ENCODE peak calls at places on chromosome 22, in six cellular contexts. A is endodermal cell, I is foreskin fibroblast, B is IMR-90, W is choroid plexus epithelial cell, C is H9. N is an unnamed sample.

GRCh38 chr22:47145883-47146282 is 383.4 kb downstream of the TBC1D22A start:
- DNase-seq in A (no peak), I (no peak), B (no peak), W (no peak), C (no peak), N (no peak)

GRCh38 chr22:23500508-23501208 is 79.4 kb downstream of the IGLL1 start:
- DNase-seq in A (no peak), I (no peak), B (no peak), W (no peak), C (no peak), N (peak)

GRCh38 chr22:19825904-19826618 is 28.6 kb downstream of the GNB1L start:
- DNase-seq in A (peak), I (no peak), B (no peak), W (no peak), C (no peak), N (no peak)

GRCh38 chr22:33971561-33971961 is 51.3 kb upstream of the LARGE1 start:
- DNase-seq in A (no peak), I (no peak), B (no peak), W (no peak), C (no peak), N (no peak)

GRCh38 chr22:10741210-10741609 is 4786.8 kb upstream of the OR11H1 start:
- DNase-seq in A (no peak), I (no peak), B (no peak), W (no peak), C (no peak), N (peak)

GRCh38 chr22:50599816-50600454 is 658 bp upstream of the MAPK8IP2 start:
- DNase-seq in A (peak), I (no peak), B (no peak), W (peak), C (peak), N (peak)

GRCh38 chr22:47019012-47019790 is 256.8 kb downstream of the TBC1D22A start:
- DNase-seq in A (no peak), I (no peak), B (no peak), W (no peak), C (no peak), N (no peak)

GRCh38 chr22:33126881-33127280 is 68.7 kb upstream of the SYN3 start:
- DNase-seq in A (peak), I (no peak), B (no peak), W (peak), C (peak), N (no peak)

GRCh38 chr22:48212727-48213126 is 1450.3 kb downstream of the TBC1D22A start:
- DNase-seq in A (no peak), I (no peak), B (no peak), W (no peak), C (no peak), N (no peak)

GRCh38 chr22:50526849-50527801 is 1.7 kb upstream of the SCO2 start:
- DNase-seq in A (peak), I (no peak), B (no peak), W (no peak), C (peak), N (peak)

GRCh38 chr22:30751529-30751928 is 56.9 kb downstream of the OSBP2 start:
- DNase-seq in A (no peak), I (no peak), B (no peak), W (no peak), C (no peak), N (no peak)

GRCh38 chr22:19571995-19572394 is 47.8 kb upstream of the CLDN5 start:
- DNase-seq in A (no peak), I (no peak), B (no peak), W (no peak), C (no peak), N (no peak)

GRCh38 chr22:38570841-38571364 is 920 bp upstream of the DMC1 start:
- DNase-seq in A (peak), I (peak), B (peak), W (peak), C (peak), N (peak)

GRCh38 chr22:44455151-44455962 is 42.7 kb downstream of the RTL6 start:
- DNase-seq in A (peak), I (no peak), B (no peak), W (no peak), C (no peak), N (peak)

GRCh38 chr22:49567894-49568750 is 259.6 kb downstream of the BRD1 start:
- DNase-seq in A (peak), I (no peak), B (no peak), W (no peak), C (peak), N (no peak)

GRCh38 chr22:45441158-45441557 is 27.7 kb downstream of the RIBC2 start:
- DNase-seq in A (peak), I (peak), B (peak), W (peak), C (peak), N (peak)

GRCh38 chr22:33476716-33477115 is 418.5 kb upstream of the SYN3 start:
- DNase-seq in A (peak), I (no peak), B (peak), W (peak), C (no peak), N (no peak)

GRCh38 chr22:45007946-45008852 is 1.6 kb downstream of the PHF21B start:
- DNase-seq in A (peak), I (peak), B (no peak), W (no peak), C (peak), N (peak)

GRCh38 chr22:37036655-37037377 is 14.7 kb upstream of the KCTD17 start:
- DNase-seq in A (no peak), I (no peak), B (no peak), W (no peak), C (no peak), N (no peak)

GRCh38 chr22:22960307-22960706 is 72.7 kb downstream of the IGLL5 start:
- DNase-seq in A (no peak), I (no peak), B (no peak), W (no peak), C (no peak), N (no peak)

GRCh38 chr22:47292546-47293320 is 530.3 kb downstream of the TBC1D22A start:
- DNase-seq in A (no peak), I (peak), B (no peak), W (peak), C (no peak), N (no peak)

GRCh38 chr22:34161724-34162123 is 241.4 kb upstream of the LARGE1 start:
- DNase-seq in A (no peak), I (no peak), B (no peak), W (no peak), C (no peak), N (no peak)

GRCh38 chr22:25110846-25111578 is 88.6 kb upstream of the CRYBB3 start:
- DNase-seq in A (peak), I (peak), B (peak), W (peak), C (peak), N (peak)
- TF ChIP-seq CTCF in A (peak), I (peak), B (peak), W (peak), C (peak), N (peak)

GRCh38 chr22:21022955-21023614 is 8.1 kb downstream of the P2RX6 start:
- DNase-seq in A (peak), I (no peak), B (no peak), W (no peak), C (no peak), N (no peak)
- TF ChIP-seq CTCF in A (peak), I (no peak), B (no peak), W (no peak), C (peak), N (peak)

DNA sequence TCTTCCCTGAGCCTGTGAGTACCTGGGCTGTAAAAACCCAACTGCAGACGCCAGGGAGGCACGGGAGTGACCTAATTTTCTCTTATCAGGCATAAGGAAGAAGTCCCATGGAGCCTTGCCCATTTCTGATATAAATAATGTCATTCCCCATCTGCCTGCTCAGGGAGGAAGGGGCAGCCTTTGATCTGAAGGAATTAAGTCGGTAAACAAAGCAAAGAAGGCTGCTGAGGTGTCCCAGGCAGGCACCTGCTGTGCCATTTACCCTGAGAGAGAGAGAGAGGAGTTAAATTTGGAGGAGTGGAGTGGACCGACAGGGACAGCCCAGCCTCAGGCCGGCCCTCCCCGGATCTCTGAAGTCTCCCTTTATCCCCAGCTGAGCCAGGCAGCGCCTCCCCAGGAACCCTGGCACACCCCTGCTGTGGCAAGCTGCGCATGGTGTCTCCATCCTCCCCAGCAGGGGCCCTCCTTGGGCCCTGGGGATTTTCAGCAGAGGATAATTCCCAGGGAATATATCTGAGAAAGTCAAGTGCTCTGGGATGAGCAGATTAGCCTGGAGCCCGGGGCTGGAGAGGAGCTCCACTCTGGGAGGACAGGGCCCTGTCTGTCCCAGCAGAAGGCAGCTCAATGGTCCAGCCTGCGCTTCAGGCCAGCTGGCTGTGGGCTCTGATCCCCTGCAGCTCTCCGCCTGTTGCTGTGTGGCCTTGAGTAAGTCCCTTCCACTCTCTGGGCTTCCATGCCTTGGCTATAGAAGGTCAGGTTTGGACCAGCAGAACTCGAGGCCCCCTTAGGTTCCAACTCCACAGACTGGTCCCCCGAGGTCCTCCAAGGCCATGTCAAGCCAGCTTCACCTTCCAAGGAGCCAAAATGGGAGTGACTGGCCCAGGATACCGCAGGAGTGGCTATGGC is 17.5 kb upstream of the CABP7 start:
- DNase-seq in A (peak), I (no peak), B (peak), W (no peak), C (no peak), N (no peak)
- TF ChIP-seq CTCF in A (peak), I (no peak), B (peak), W (no peak), C (no peak), N (no peak)

GRCh38 chr22:31977141-31977781 is 32.9 kb downstream of the YWHAH start:
- DNase-seq in A (peak), I (peak), B (peak), W (peak), C (peak), N (peak)
- TF ChIP-seq CTCF in A (peak), I (peak), B (peak), W (peak), C (peak), N (peak)

DNA sequence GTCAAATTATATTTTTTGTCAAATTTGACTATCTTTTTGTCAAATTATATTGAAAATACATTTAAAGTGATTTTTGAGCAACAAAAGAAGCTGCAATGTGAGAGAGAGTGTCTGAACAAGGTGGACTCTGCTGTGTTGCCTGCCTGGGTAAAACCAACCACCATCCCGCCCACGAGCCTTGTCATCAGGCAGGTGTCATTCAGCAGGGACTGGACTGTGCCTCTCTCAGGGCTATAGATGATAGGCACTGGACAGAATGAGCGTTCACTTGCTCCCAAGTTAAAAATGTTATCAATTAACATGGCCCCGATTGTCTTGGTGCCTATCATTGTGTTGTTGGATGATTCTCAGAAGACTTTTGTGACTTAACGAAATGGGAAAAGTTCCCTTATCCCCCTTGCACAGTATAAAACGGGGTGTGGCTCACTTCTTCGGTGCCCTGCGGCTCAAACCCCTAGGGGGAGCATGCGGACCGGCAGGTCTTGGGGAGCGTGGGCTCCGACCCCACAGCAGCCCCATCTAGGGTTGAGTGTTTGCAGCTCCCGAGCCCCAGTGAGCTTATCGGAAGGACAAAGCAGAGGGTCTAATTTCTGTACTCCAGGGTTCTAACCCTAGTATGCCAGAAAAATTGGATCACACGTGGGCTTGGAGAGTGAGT is 1.7 kb downstream of the APOL5 start:
- DNase-seq in A (no peak), I (no peak), B (no peak), W (no peak), C (no peak), N (no peak)
- TF ChIP-seq CTCF in A (peak), I (no peak), B (no peak), W (no peak), C (peak), N (no peak)

DNA sequence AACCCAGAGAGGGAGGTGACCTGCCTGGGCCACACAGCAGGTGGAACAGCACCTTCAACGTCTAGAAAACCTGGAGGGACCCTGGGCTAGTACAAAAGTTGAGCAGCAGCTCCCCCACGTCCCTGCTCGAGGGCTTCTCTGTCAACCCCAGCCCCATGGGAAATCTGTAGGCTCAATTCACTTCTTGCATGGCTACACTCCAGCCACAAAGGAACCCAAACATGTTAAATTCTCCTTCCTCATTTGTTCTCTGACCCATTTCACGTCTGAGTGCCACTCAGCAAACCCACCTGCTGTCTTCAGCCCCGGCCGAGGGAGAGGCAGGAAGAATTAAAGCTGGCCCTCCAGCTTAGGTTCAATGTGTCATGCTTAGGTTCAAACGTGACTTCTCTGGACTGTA is 418.5 kb downstream of the MIAT start:
- DNase-seq in A (no peak), I (no peak), B (no peak), W (no peak), C (no peak), N (no peak)
- TF ChIP-seq CTCF in A (no peak), I (no peak), B (no peak), W (no peak), C (no peak), N (no peak)

DNA sequence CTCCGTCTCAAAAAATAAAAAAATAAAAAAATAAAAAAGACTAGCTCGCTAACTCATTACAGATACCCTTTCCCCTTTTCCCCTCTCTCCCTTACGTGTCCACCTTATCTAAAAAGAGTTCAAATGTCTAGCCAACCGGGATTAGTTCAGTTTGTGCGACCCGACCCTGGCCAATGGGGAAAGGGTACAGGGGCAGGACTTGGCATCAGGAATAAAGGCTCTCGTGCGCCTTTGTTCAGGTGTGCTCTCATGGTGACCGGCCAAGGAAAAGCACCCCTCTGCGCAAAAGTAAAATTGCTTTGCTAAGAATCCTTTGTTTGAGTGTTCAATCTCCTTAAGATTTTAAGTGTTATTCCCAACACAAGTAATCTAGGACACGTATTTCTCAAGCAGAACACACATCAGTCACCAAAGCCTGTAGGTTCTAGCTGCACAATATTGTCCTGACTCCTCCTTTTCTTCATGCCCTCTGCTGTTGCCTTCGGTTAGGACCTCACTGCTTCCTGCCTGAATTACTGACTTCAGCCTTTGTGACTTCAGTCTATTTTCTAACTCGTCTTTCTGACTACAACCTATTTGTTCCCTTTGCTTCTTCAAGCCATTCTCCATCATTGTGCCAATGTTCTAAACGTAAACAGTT is 20.7 kb upstream of the CECR2 start:
- DNase-seq in A (no peak), I (no peak), B (no peak), W (no peak), C (no peak), N (no peak)
- TF ChIP-seq CTCF in A (peak), I (no peak), B (no peak), W (no peak), C (no peak), N (no peak)

N was measured in GM13977.